ENCODE peak calls at places on chromosome 4, in four cellular contexts. J is AG04450, X is foreskin keratinocyte, D is cortex of kidney. Y is an unnamed sample.

GRCh38 chr4:21454831-21455230 is 493.7 kb downstream of the KCNIP4 start:
- DNase-seq in D (no peak), X (no peak), J (no peak), Y (no peak)

GRCh38 chr4:19803406-19803805 is 448.3 kb upstream of the SLIT2 start:
- DNase-seq in D (no peak), J (no peak), X (no peak), Y (no peak)

GRCh38 chr4:174707277-174707676 is 121.8 kb downstream of the GLRA3 start:
- DNase-seq in X (no peak), D (no peak), J (no peak), Y (no peak)

GRCh38 chr4:39713691-39714090 is 15.8 kb downstream of the UBE2K start:
- DNase-seq in J (no peak), D (no peak), X (no peak), Y (no peak)

GRCh38 chr4:157291071-157291470 is 70.5 kb downstream of the GRIA2 start:
- DNase-seq in D (no peak), J (no peak), X (no peak), Y (no peak)

GRCh38 chr4:173919196-173919595 is 364.3 kb downstream of the FBXO8 start:
- DNase-seq in X (no peak), J (no peak), D (no peak), Y (no peak)

GRCh38 chr4:140046037-140046436 is 107.9 kb downstream of the MAML3 start:
- DNase-seq in J (no peak), X (no peak), D (no peak), Y (no peak)

GRCh38 chr4:85747871-85748491 is 273.0 kb downstream of the ARHGAP24 start:
- DNase-seq in J (peak), X (peak), D (no peak), Y (no peak)

GRCh38 chr4:40918330-40918729 is 168.6 kb downstream of the NSUN7 start:
- DNase-seq in J (peak), X (peak), D (no peak), Y (no peak)

GRCh38 chr4:153684182-153685073 is at the start of gene TLR2:
- DNase-seq in J (no peak), D (peak), X (peak), Y (no peak)

GRCh38 chr4:152997771-152998487 is 61.8 kb downstream of the FHDC1 start:
- DNase-seq in J (no peak), D (no peak), X (peak), Y (no peak)

GRCh38 chr4:116866116-116866515 is 219.3 kb downstream of the TRAM1L1 start:
- DNase-seq in D (no peak), X (peak), J (no peak), Y (no peak)

GRCh38 chr4:5206391-5206790 is 155.1 kb downstream of the STK32B start:
- DNase-seq in J (peak), X (peak), D (no peak), Y (peak)

GRCh38 chr4:9804918-9805317 is 23.5 kb downstream of the DRD5 start:
- DNase-seq in J (no peak), D (no peak), X (peak), Y (no peak)

GRCh38 chr4:64713256-64713840 is 304.1 kb upstream of the TECRL start:
- DNase-seq in J (no peak), X (peak), D (no peak), Y (no peak)

GRCh38 chr4:26455571-26455970 is 34.7 kb downstream of the CCKAR start:
- DNase-seq in J (no peak), X (no peak), D (no peak), Y (no peak)

GRCh38 chr4:24053906-24054305 is 164.1 kb upstream of the PPARGC1A start:
- DNase-seq in X (no peak), D (no peak), J (no peak), Y (no peak)

GRCh38 chr4:22877653-22878052 is 184.9 kb downstream of the GBA3 start:
- DNase-seq in D (no peak), X (no peak), J (no peak), Y (no peak)

GRCh38 chr4:47855350-47855749 is 17.5 kb upstream of the CORIN start:
- DNase-seq in X (no peak), J (peak), D (no peak), Y (no peak)